ENCODE peak calls at places on chromosome 13, in four cellular contexts. One of them, this sample, is unnamed.

GRCh38 chr13:64553411-64554129 is 2676.6 kb downstream of the PCDH9 start:
- DNase-seq in activated CD4-positive, CD25-positive, alpha-beta regulatory T cell treated with anti-CD3 and anti-CD28 coated beads, Interleukin-2, amount 50 U/mL, for 16 hours: no peak
- DNase-seq in GM03348: no peak
- DNase-seq in cardiac fibroblast: peak; percentile 83
- DNase-seq in this sample: no peak

GRCh38 chr13:98239156-98240076 is 62.3 kb upstream of the RNF113B start:
- DNase-seq in activated CD4-positive, CD25-positive, alpha-beta regulatory T cell treated with anti-CD3 and anti-CD28 coated beads, Interleukin-2, amount 50 U/mL, for 16 hours: no peak
- DNase-seq in GM03348: no peak
- DNase-seq in cardiac fibroblast: no peak
- DNase-seq in this sample: no peak

GRCh38 chr13:107117327-107118012 is 549.5 kb upstream of the ARGLU1 start:
- DNase-seq in activated CD4-positive, CD25-positive, alpha-beta regulatory T cell treated with anti-CD3 and anti-CD28 coated beads, Interleukin-2, amount 50 U/mL, for 16 hours: no peak
- DNase-seq in GM03348: no peak
- DNase-seq in cardiac fibroblast: no peak
- DNase-seq in this sample: no peak

GRCh38 chr13:43270043-43270830 is 246.9 kb downstream of the DNAJC15 start:
- DNase-seq in activated CD4-positive, CD25-positive, alpha-beta regulatory T cell treated with anti-CD3 and anti-CD28 coated beads, Interleukin-2, amount 50 U/mL, for 16 hours: no peak
- DNase-seq in GM03348: no peak
- DNase-seq in cardiac fibroblast: no peak
- DNase-seq in this sample: peak; percentile 52

GRCh38 chr13:34863360-34864135 is 78.5 kb upstream of the NBEA start:
- DNase-seq in activated CD4-positive, CD25-positive, alpha-beta regulatory T cell treated with anti-CD3 and anti-CD28 coated beads, Interleukin-2, amount 50 U/mL, for 16 hours: no peak
- DNase-seq in GM03348: peak; percentile 68
- DNase-seq in cardiac fibroblast: peak; percentile 79
- DNase-seq in this sample: peak; percentile 72

GRCh38 chr13:113172419-113172926 is 14.0 kb downstream of the PROZ start:
- DNase-seq in activated CD4-positive, CD25-positive, alpha-beta regulatory T cell treated with anti-CD3 and anti-CD28 coated beads, Interleukin-2, amount 50 U/mL, for 16 hours: no peak
- DNase-seq in GM03348: no peak
- DNase-seq in cardiac fibroblast: no peak
- DNase-seq in this sample: no peak

GRCh38 chr13:98293570-98294142 is 116.6 kb upstream of the RNF113B start:
- DNase-seq in activated CD4-positive, CD25-positive, alpha-beta regulatory T cell treated with anti-CD3 and anti-CD28 coated beads, Interleukin-2, amount 50 U/mL, for 16 hours: no peak
- DNase-seq in GM03348: peak; percentile 20
- DNase-seq in cardiac fibroblast: no peak
- DNase-seq in this sample: no peak

GRCh38 chr13:110330491-110331001 is 23.5 kb downstream of the COL4A2 start:
- DNase-seq in activated CD4-positive, CD25-positive, alpha-beta regulatory T cell treated with anti-CD3 and anti-CD28 coated beads, Interleukin-2, amount 50 U/mL, for 16 hours: no peak
- DNase-seq in GM03348: peak; percentile 80
- DNase-seq in cardiac fibroblast: peak; percentile 69
- DNase-seq in this sample: peak; percentile 62

GRCh38 chr13:110832531-110832930 is 82.3 kb downstream of the ANKRD10 start:
- DNase-seq in activated CD4-positive, CD25-positive, alpha-beta regulatory T cell treated with anti-CD3 and anti-CD28 coated beads, Interleukin-2, amount 50 U/mL, for 16 hours: no peak
- DNase-seq in GM03348: no peak
- DNase-seq in cardiac fibroblast: no peak
- DNase-seq in this sample: no peak

GRCh38 chr13:79128158-79128557 is 277.9 kb downstream of the RBM26 start:
- DNase-seq in activated CD4-positive, CD25-positive, alpha-beta regulatory T cell treated with anti-CD3 and anti-CD28 coated beads, Interleukin-2, amount 50 U/mL, for 16 hours: no peak
- DNase-seq in GM03348: no peak
- DNase-seq in cardiac fibroblast: peak; percentile 74
- DNase-seq in this sample: peak; percentile 76

GRCh38 chr13:40116008-40116407 is 460.5 kb downstream of the COG6 start:
- DNase-seq in activated CD4-positive, CD25-positive, alpha-beta regulatory T cell treated with anti-CD3 and anti-CD28 coated beads, Interleukin-2, amount 50 U/mL, for 16 hours: peak; percentile 37
- DNase-seq in GM03348: no peak
- DNase-seq in cardiac fibroblast: peak; percentile 97
- DNase-seq in this sample: peak; percentile 96

GRCh38 chr13:37995052-37995451 is 125.5 kb upstream of the TRPC4 start:
- DNase-seq in activated CD4-positive, CD25-positive, alpha-beta regulatory T cell treated with anti-CD3 and anti-CD28 coated beads, Interleukin-2, amount 50 U/mL, for 16 hours: no peak
- DNase-seq in GM03348: no peak
- DNase-seq in cardiac fibroblast: peak; percentile 14
- DNase-seq in this sample: peak; percentile 27

GRCh38 chr13:97448503-97449251 is 14.7 kb downstream of the RAP2A start:
- DNase-seq in activated CD4-positive, CD25-positive, alpha-beta regulatory T cell treated with anti-CD3 and anti-CD28 coated beads, Interleukin-2, amount 50 U/mL, for 16 hours: no peak
- DNase-seq in GM03348: no peak
- DNase-seq in cardiac fibroblast: no peak
- DNase-seq in this sample: peak; percentile 71

GRCh38 chr13:40665061-40665753 is 1.2 kb downstream of the FOXO1 start:
- DNase-seq in activated CD4-positive, CD25-positive, alpha-beta regulatory T cell treated with anti-CD3 and anti-CD28 coated beads, Interleukin-2, amount 50 U/mL, for 16 hours: no peak
- DNase-seq in GM03348: peak; percentile 59
- DNase-seq in cardiac fibroblast: peak; percentile 39
- DNase-seq in this sample: peak; percentile 19

GRCh38 chr13:20716951-20717350 is 13.5 kb downstream of the IL17D start:
- DNase-seq in activated CD4-positive, CD25-positive, alpha-beta regulatory T cell treated with anti-CD3 and anti-CD28 coated beads, Interleukin-2, amount 50 U/mL, for 16 hours: no peak
- DNase-seq in GM03348: no peak
- DNase-seq in cardiac fibroblast: no peak
- DNase-seq in this sample: no peak

GRCh38 chr13:50915562-50915961 is 6.0 kb downstream of the RNASEH2B start:
- DNase-seq in activated CD4-positive, CD25-positive, alpha-beta regulatory T cell treated with anti-CD3 and anti-CD28 coated beads, Interleukin-2, amount 50 U/mL, for 16 hours: no peak
- DNase-seq in GM03348: no peak
- DNase-seq in cardiac fibroblast: no peak
- DNase-seq in this sample: no peak

GRCh38 chr13:38002596-38002995 is 133.0 kb upstream of the TRPC4 start:
- DNase-seq in activated CD4-positive, CD25-positive, alpha-beta regulatory T cell treated with anti-CD3 and anti-CD28 coated beads, Interleukin-2, amount 50 U/mL, for 16 hours: no peak
- DNase-seq in GM03348: no peak
- DNase-seq in cardiac fibroblast: no peak
- DNase-seq in this sample: no peak

This sample was measured in fibroblast of villous mesenchyme.